ENCODE peak calls at places on chromosomes 5 and 9, in four cellular contexts. C, Q, N and I are unnamed samples. For H3K9me3, the result is how much of the 10 kb centered on the place peaks cover.

GRCh38 chr5:68116408-68116807 is 99.1 kb upstream of the PIK3R1 start:
- DNase-seq in C (no peak), Q (no peak), N (no peak), I (no peak)

GRCh38 chr5:58891072-58891970 is 308.4 kb downstream of the RAB3C start:
- DNase-seq in C (no peak), Q (peak), N (peak), I (peak)

GRCh38 chr9:87193925-87194380 is 246.6 kb upstream of the GAS1 start:
- DNase-seq in C (no peak), Q (no peak), N (no peak), I (no peak)

GRCh38 chr5:158875272-158875679 is 224.4 kb downstream of the EBF1 start:
- DNase-seq in C (no peak), Q (no peak), N (no peak), I (no peak)

GRCh38 chr5:77630246-77631165 is 8.0 kb downstream of the OTP start:
- DNase-seq in C (no peak), Q (no peak), N (peak), I (peak)

GRCh38 chr9:114250235-114250568 is 72.7 kb upstream of the ORM1 start:
- DNase-seq in C (no peak), Q (no peak), N (no peak), I (peak)

GRCh38 chr9:107648153-107648716 is 158.7 kb upstream of the KLF4 start:
- DNase-seq in C (no peak), Q (no peak), N (no peak), I (no peak)

GRCh38 chr9:125758986-125759811 is 12.0 kb downstream of the PBX3 start:
- DNase-seq in C (no peak), Q (no peak), N (peak), I (peak)

GRCh38 chr9:76799481-76799880 is 35.2 kb downstream of the PCA3 start:
- DNase-seq in C (no peak), Q (no peak), N (no peak), I (no peak)

GRCh38 chr5:171978519-171978918 is 27.9 kb downstream of the FBXW11 start:
- DNase-seq in C (peak), Q (no peak), N (no peak), I (no peak)

GRCh38 chr5:134003064-134003956 is 1.5 kb downstream of the VDAC1 start:
- DNase-seq in C (no peak), Q (no peak), N (no peak), I (peak)

GRCh38 chr9:106419737-106420136 is 443.2 kb upstream of the ZNF462 start:
- DNase-seq in C (no peak), Q (no peak), N (no peak), I (no peak)

GRCh38 chr9:24602687-24603352 is 57.1 kb upstream of the IZUMO3 start:
- DNase-seq in C (no peak), Q (no peak), N (no peak), I (no peak)

GRCh38 chr9:26142631-26143030 is 464.4 kb upstream of the TUSC1 start:
- DNase-seq in C (no peak), Q (no peak), N (no peak), I (no peak)

GRCh38 chr5:112691758-112692157 is 45.9 kb upstream of the APC start:
- DNase-seq in C (peak), Q (peak), N (peak), I (peak)

GRCh38 chr5:111384220-111384619 is 128.1 kb downstream of the STARD4 start:
- DNase-seq in C (no peak), Q (no peak), N (no peak), I (no peak)

GRCh38 chr5:144484124-144484897 is 313.6 kb downstream of the KCTD16 start:
- DNase-seq in C (no peak), Q (no peak), N (no peak), I (no peak)

GRCh38 chr5:120479066-120479465 is 15.0 kb downstream of the PRR16 start:
- DNase-seq in C (no peak), Q (no peak), N (no peak), I (no peak)

GRCh38 chr9:122930541-122930932 is 775 bp downstream of the ZBTB26 start:
- DNase-seq in C (no peak), Q (no peak), N (no peak), I (no peak)

GRCh38 chr9:111740739-111741138 is 54.0 kb downstream of the SHOC1 start:
- DNase-seq in C (no peak), Q (peak), N (no peak), I (no peak)

GRCh38 chr5:108619815-108620214 is 127.9 kb upstream of the FER start:
- DNase-seq in C (no peak), Q (no peak), N (no peak), I (no peak)

GRCh38 chr9:120876842-120877240 is at the start of gene PHF19:
- DNase-seq in C (no peak), Q (no peak), N (peak), I (no peak)

GRCh38 chr5:146586752-146587151 is 70.8 kb upstream of the GPR151 start:
- DNase-seq in C (no peak), Q (no peak), N (no peak), I (no peak)

GRCh38 chr5:171162165-171162564 is 146.9 kb upstream of the TLX3 start:
- DNase-seq in C (no peak), Q (no peak), N (no peak), I (no peak)

GRCh38 chr5:112350626-112351025 is 68.5 kb downstream of the EPB41L4A start:
- DNase-seq in C (no peak), Q (no peak), N (no peak), I (no peak)

GRCh38 chr9:122213589-122214413 is 15.0 kb downstream of the LHX6 start:
- DNase-seq in C (no peak), Q (peak), N (peak), I (peak)

GRCh38 chr9:6771722-6772121 is 13.9 kb downstream of the KDM4C start:
- DNase-seq in C (no peak), Q (peak), N (no peak), I (no peak)

GRCh38 chr5:40356248-40356647 is 323.5 kb upstream of the PTGER4 start:
- DNase-seq in C (no peak), Q (no peak), N (no peak), I (no peak)

GRCh38 chr5:31680528-31680927 is 41.6 kb downstream of the PDZD2 start:
- DNase-seq in C (no peak), Q (no peak), N (no peak), I (peak)

GRCh38 chr9:4339357-4339756 is 39.5 kb upstream of the GLIS3 start:
- DNase-seq in C (peak), Q (peak), N (peak), I (peak)

GRCh38 chr5:83343345-83343744 is 128.2 kb upstream of the VCAN start:
- DNase-seq in C (no peak), Q (no peak), N (no peak), I (no peak)

DNA sequence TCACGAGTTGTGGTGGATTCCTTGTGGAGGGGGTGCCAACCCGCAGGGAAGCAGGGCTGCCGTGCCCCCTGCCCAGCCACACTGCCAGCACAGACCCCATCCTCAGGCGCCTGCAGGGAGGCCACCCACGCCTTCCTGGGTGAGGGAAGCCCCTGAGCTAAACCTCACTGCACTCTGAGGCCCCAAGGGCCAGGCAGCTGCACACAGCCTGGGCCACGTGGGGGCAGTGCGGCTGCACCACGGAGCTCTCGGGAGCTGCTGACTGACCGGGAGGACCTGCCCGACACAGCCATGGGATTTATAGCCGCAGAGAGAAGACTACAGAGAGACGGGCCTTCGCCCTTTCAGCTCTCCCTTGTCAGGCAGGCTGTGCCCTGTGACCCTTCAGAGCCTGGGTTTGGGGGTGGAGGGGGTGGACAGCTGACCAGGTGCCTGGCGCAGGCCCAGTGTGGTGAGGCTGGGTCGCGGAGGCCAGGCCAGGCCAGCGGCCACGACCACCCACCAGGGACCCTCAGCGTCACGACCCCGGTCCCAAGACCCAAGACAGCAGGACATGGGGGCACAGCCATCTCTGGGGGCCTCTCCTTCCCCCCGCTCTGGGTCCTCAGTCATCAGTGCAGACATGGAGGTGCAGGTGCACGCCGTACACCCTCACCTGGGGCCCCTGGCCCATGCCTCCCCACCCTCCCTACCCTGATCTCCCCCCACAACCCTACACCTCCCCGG is 4.3 kb upstream of the AHRR start:
- DNase-seq in C (no peak), Q (peak), N (peak), I (peak)
- TF ChIP-seq TCF12 in C (peak), Q (no peak), N (no peak), I (no peak)

GRCh38 chr5:22719842-22720241 is 133.3 kb downstream of the CDH12 start:
- DNase-seq in C (no peak), Q (no peak), N (no peak), I (no peak)
- H3K9me3 ChIP-seq in C (under half), Q (under half), N (under half), I (under half)

GRCh38 chr5:135312255-135312935 is 86.6 kb downstream of the MACROH2A1 start:
- DNase-seq in C (no peak), Q (no peak), N (no peak), I (no peak)

GRCh38 chr5:135310328-135310989 is 88.6 kb downstream of the MACROH2A1 start:
- DNase-seq in C (no peak), Q (no peak), N (no peak), I (no peak)

GRCh38 chr5:135315394-135315793 is 83.6 kb downstream of the MACROH2A1 start:
- DNase-seq in C (no peak), Q (no peak), N (no peak), I (no peak)

GRCh38 chr5:135313946-135314345 is 85.1 kb downstream of the MACROH2A1 start:
- DNase-seq in C (no peak), Q (no peak), N (no peak), I (no peak)

DNA sequence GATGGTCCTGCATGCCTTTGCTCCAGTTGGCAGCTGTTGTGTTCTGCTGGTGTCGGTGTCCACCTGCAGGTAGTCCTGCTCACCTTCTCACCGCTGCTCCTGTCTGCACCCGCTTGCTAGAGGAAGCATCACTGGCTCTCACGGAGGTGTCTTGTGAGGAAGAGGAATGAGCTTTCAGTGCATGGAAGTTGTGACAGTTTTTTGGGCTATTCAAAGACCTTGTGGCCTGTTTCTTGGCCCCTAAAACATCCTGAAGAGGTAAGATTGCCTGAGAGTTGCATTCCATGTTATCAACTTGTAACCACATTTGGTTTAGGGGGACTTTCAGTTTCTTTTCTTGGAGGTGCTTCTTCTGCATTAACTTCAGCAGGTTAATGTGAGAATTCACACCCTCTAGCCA is 85.6 kb downstream of the MACROH2A1 start:
- DNase-seq in C (no peak), Q (no peak), N (no peak), I (no peak)
- TF ChIP-seq TCF12 in C (no peak), Q (no peak), N (no peak), I (no peak)

GRCh38 chr9:138085568-138085967 is 208.0 kb downstream of the CACNA1B start:
- DNase-seq in C (no peak), Q (no peak), N (no peak), I (no peak)
- H3K9me3 ChIP-seq in C (under half), Q (under half), N (under half), I (under half)

GRCh38 chr9:133774799-133775198 is 36.6 kb upstream of the SARDH start:
- DNase-seq in C (no peak), Q (no peak), N (no peak), I (no peak)
- TF ChIP-seq TCF12 in C (no peak), Q (no peak), N (no peak), I (no peak)

DNA sequence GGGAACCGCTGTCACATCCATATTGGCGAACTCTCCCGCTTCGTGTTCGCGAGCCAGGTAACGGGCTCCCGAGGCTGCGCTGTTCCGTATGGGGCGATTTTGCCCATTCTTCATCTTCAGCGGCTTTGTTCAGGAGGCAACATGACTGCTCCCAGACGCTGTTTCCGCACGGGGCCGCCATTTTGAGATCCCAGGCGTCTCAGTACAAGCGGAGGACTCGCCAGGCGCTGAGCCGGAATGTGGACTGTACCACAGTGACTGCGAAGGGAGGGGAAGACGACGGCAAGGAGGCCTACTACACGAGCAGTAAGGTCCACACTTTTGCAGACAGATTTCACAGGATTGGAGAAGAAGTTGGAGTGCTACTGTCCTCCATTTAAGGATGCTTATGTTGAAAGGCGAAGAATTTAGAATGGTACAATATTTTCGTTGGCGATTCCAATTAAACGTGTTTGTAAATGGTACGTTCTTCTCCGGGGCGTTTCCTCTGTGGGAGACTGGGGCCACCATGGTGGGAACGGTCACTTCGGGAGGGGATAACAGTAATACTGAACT is 41.6 kb upstream of the ZNF300 start:
- DNase-seq in C (no peak), Q (no peak), N (no peak), I (peak)
- H3K9me3 ChIP-seq in C (under half), Q (half or more), N (half or more), I (under half)